ENCODE peak calls at places on chromosome 13, in five cellular contexts. B is stimulated activated CD4-positive, alpha-beta T cell treated with anti-CD3 and anti-CD28 coated beads, TNF-alpha, amount 100 ng/mL, for 1 hour; R is right cardiac atrium; G is Peyer's patch; S is COR-L47. D is an unnamed sample.
A peak's percentile ranks its signal among the peaks of the same experiment; 100 is the strongest.

GRCh38 chr13:110138700-110139036 is 168.3 kb downstream of the COL4A1 start:
- DNase-seq in S (peak; percentile 49), R (no peak), B (no peak), G (no peak), D (no peak)

GRCh38 chr13:33480561-33480960 is 195.0 kb upstream of the STARD13 start:
- DNase-seq in B (no peak), R (no peak), S (no peak), G (no peak), D (no peak)

GRCh38 chr13:33323766-33324525 is 38.4 kb upstream of the STARD13 start:
- DNase-seq in G (no peak), B (no peak), R (no peak), S (no peak), D (no peak)

GRCh38 chr13:70523622-70524021 is 415.4 kb upstream of the KLHL1 start:
- DNase-seq in R (no peak), S (peak; percentile 44), G (no peak), B (no peak), D (no peak)

GRCh38 chr13:30581582-30581981 is 36.1 kb upstream of the USPL1 start:
- DNase-seq in S (no peak), G (no peak), B (no peak), R (no peak), D (no peak)

GRCh38 chr13:45747071-45747470 is 45.0 kb downstream of the CBY2 start:
- DNase-seq in R (no peak), S (no peak), G (no peak), B (no peak), D (no peak)

GRCh38 chr13:34748561-34748960 is 193.5 kb upstream of the NBEA start:
- DNase-seq in S (no peak), R (no peak), B (no peak), G (no peak), D (no peak)

GRCh38 chr13:101258071-101258470 is 158.2 kb downstream of the NALCN start:
- DNase-seq in R (no peak), B (no peak), S (peak; percentile 78), G (no peak), D (peak; percentile 91)

GRCh38 chr13:22220186-22221160 is 549.6 kb downstream of the FGF9 start:
- DNase-seq in G (peak; percentile 65), S (peak; percentile 92), B (no peak), R (no peak), D (no peak)

GRCh38 chr13:39599842-39600241 is 3.2 kb downstream of the LHFPL6 start:
- DNase-seq in R (no peak), G (no peak), S (no peak), B (no peak), D (no peak)

GRCh38 chr13:113618455-113618854 is 33.9 kb downstream of the TFDP1 start:
- DNase-seq in R (no peak), B (no peak), G (no peak), S (no peak), D (no peak)

GRCh38 chr13:91369432-91369831 is 21.9 kb downstream of the MIR17HG start:
- DNase-seq in S (no peak), R (no peak), G (no peak), B (no peak), D (no peak)

GRCh38 chr13:46181799-46182490 is at the start of gene LCP1:
- DNase-seq in B (peak; percentile 66), G (peak; percentile 88), S (no peak), R (no peak), D (no peak)

GRCh38 chr13:31409678-31410356 is 210.0 kb downstream of the B3GLCT start:
- DNase-seq in B (no peak), R (no peak), G (no peak), S (no peak), D (no peak)

GRCh38 chr13:40600145-40600751 is 66.2 kb downstream of the FOXO1 start:
- DNase-seq in B (no peak), G (no peak), S (no peak), R (no peak), D (no peak)

GRCh38 chr13:21012211-21012610 is 49.2 kb downstream of the LATS2 start:
- DNase-seq in B (no peak), R (no peak), G (no peak), S (no peak), D (no peak)

GRCh38 chr13:106103779-106104178 is 431.7 kb downstream of the EFNB2 start:
- DNase-seq in S (no peak), R (no peak), B (no peak), G (peak; percentile 52), D (no peak)

GRCh38 chr13:21354721-21355120 is 104.4 kb downstream of the ZDHHC20 start:
- DNase-seq in B (no peak), S (no peak), R (no peak), G (no peak), D (no peak)

GRCh38 chr13:39840201-39840600 is 184.7 kb downstream of the COG6 start:
- DNase-seq in S (no peak), R (no peak), G (no peak), B (no peak), D (no peak)

GRCh38 chr13:69793803-69794453 is 313.7 kb upstream of the ATXN8OS start:
- DNase-seq in S (no peak), R (no peak), B (no peak), G (no peak), D (no peak)

GRCh38 chr13:89267734-89268133 is 1596.6 kb downstream of the SLITRK5 start:
- DNase-seq in S (no peak), G (no peak), B (no peak), R (no peak), D (no peak)

GRCh38 chr13:46569471-46569870 is 16.5 kb downstream of the LRCH1 start:
- DNase-seq in S (no peak), G (no peak), R (no peak), B (no peak), D (no peak)

GRCh38 chr13:98954313-98954712 is 23.6 kb downstream of the DOCK9 start:
- DNase-seq in S (no peak), G (no peak), R (no peak), B (no peak), D (no peak)

GRCh38 chr13:113507564-113508210 is 17.2 kb upstream of the DCUN1D2 start:
- DNase-seq in G (no peak), S (no peak), R (no peak), B (no peak), D (no peak)

GRCh38 chr13:111034811-111035210 is 80.3 kb upstream of the ARHGEF7 start:
- DNase-seq in G (no peak), S (no peak), R (no peak), B (no peak), D (no peak)

GRCh38 chr13:75550159-75550567 is 572 bp downstream of the UCHL3 start:
- DNase-seq in G (peak; percentile 54), B (no peak), R (no peak), S (peak; percentile 37), D (peak; percentile 20)

GRCh38 chr13:39049274-39049673 is 11.0 kb downstream of the NHLRC3 start:
- DNase-seq in B (no peak), R (no peak), S (no peak), G (no peak), D (no peak)

GRCh38 chr13:98480915-98481510 is 95.9 kb downstream of the STK24 start:
- DNase-seq in G (no peak), R (no peak), B (no peak), S (no peak), D (peak; percentile 30)

GRCh38 chr13:97826421-97826965 is 127.0 kb upstream of the IPO5 start:
- DNase-seq in B (no peak), G (no peak), S (no peak), R (no peak), D (no peak)

GRCh38 chr13:77878186-77878585 is 40.4 kb downstream of the EDNRB start:
- DNase-seq in B (no peak), G (no peak), R (no peak), S (no peak), D (no peak)